ENCODE peak calls at places on chromosomes 3 and 15, in eight cellular contexts. One of them, this sample, is unnamed.

GRCh38 chr3:112489674-112490479 is 9.4 kb downstream of the BTLA start:
- DNase-seq in GM12865: peak
- DNase-seq in activated naive CD4-positive, alpha-beta T cell treated with anti-CD3 and anti-CD28 coated beads, Interleukin-2, amount 10 ng/mL, durations not matched to agents 7 days and 5 days: no peak
- DNase-seq in NCI-H1092 treated with DMSO at 0.1 percent for 48 hours: no peak
- DNase-seq in KBM-7: no peak
- DNase-seq in central memory CD4-positive, alpha-beta T cell: no peak
- DNase-seq in activated CD8-positive, alpha-beta memory T cell treated with anti-CD3 and anti-CD28 coated beads, Interleukin-2, amount 10 ng/mL, durations not matched to agents 7 days and 5 days: no peak
- DNase-seq in H9: no peak
- DNase-seq in this sample: no peak

GRCh38 chr3:18558526-18558925 is 133.4 kb upstream of the SATB1 start:
- DNase-seq in GM12865: no peak
- DNase-seq in activated naive CD4-positive, alpha-beta T cell treated with anti-CD3 and anti-CD28 coated beads, Interleukin-2, amount 10 ng/mL, durations not matched to agents 7 days and 5 days: no peak
- DNase-seq in NCI-H1092 treated with DMSO at 0.1 percent for 48 hours: no peak
- DNase-seq in KBM-7: no peak
- DNase-seq in central memory CD4-positive, alpha-beta T cell: no peak
- DNase-seq in activated CD8-positive, alpha-beta memory T cell treated with anti-CD3 and anti-CD28 coated beads, Interleukin-2, amount 10 ng/mL, durations not matched to agents 7 days and 5 days: no peak
- DNase-seq in H9: no peak
- DNase-seq in this sample: no peak

GRCh38 chr3:55823001-55823400 is 335.9 kb upstream of the WNT5A start:
- DNase-seq in GM12865: no peak
- DNase-seq in activated naive CD4-positive, alpha-beta T cell treated with anti-CD3 and anti-CD28 coated beads, Interleukin-2, amount 10 ng/mL, durations not matched to agents 7 days and 5 days: no peak
- DNase-seq in NCI-H1092 treated with DMSO at 0.1 percent for 48 hours: no peak
- DNase-seq in KBM-7: no peak
- DNase-seq in central memory CD4-positive, alpha-beta T cell: no peak
- DNase-seq in activated CD8-positive, alpha-beta memory T cell treated with anti-CD3 and anti-CD28 coated beads, Interleukin-2, amount 10 ng/mL, durations not matched to agents 7 days and 5 days: no peak
- DNase-seq in H9: no peak
- DNase-seq in this sample: no peak

GRCh38 chr15:79522656-79523055 is 90.5 kb downstream of the MINAR1 start:
- DNase-seq in GM12865: no peak
- DNase-seq in activated naive CD4-positive, alpha-beta T cell treated with anti-CD3 and anti-CD28 coated beads, Interleukin-2, amount 10 ng/mL, durations not matched to agents 7 days and 5 days: no peak
- DNase-seq in NCI-H1092 treated with DMSO at 0.1 percent for 48 hours: no peak
- DNase-seq in KBM-7: no peak
- DNase-seq in central memory CD4-positive, alpha-beta T cell: no peak
- DNase-seq in activated CD8-positive, alpha-beta memory T cell treated with anti-CD3 and anti-CD28 coated beads, Interleukin-2, amount 10 ng/mL, durations not matched to agents 7 days and 5 days: no peak
- DNase-seq in H9: no peak
- DNase-seq in this sample: no peak

GRCh38 chr3:39143051-39143885 is 10.1 kb downstream of the CSRNP1 start:
- DNase-seq in GM12865: no peak
- DNase-seq in activated naive CD4-positive, alpha-beta T cell treated with anti-CD3 and anti-CD28 coated beads, Interleukin-2, amount 10 ng/mL, durations not matched to agents 7 days and 5 days: no peak
- DNase-seq in NCI-H1092 treated with DMSO at 0.1 percent for 48 hours: no peak
- DNase-seq in KBM-7: no peak
- DNase-seq in central memory CD4-positive, alpha-beta T cell: no peak
- DNase-seq in activated CD8-positive, alpha-beta memory T cell treated with anti-CD3 and anti-CD28 coated beads, Interleukin-2, amount 10 ng/mL, durations not matched to agents 7 days and 5 days: peak
- DNase-seq in H9: peak
- DNase-seq in this sample: no peak

GRCh38 chr3:171763392-171763791 is 46.9 kb downstream of the PLD1 start:
- DNase-seq in GM12865: no peak
- DNase-seq in activated naive CD4-positive, alpha-beta T cell treated with anti-CD3 and anti-CD28 coated beads, Interleukin-2, amount 10 ng/mL, durations not matched to agents 7 days and 5 days: no peak
- DNase-seq in NCI-H1092 treated with DMSO at 0.1 percent for 48 hours: no peak
- DNase-seq in KBM-7: no peak
- DNase-seq in central memory CD4-positive, alpha-beta T cell: no peak
- DNase-seq in activated CD8-positive, alpha-beta memory T cell treated with anti-CD3 and anti-CD28 coated beads, Interleukin-2, amount 10 ng/mL, durations not matched to agents 7 days and 5 days: no peak
- DNase-seq in H9: no peak
- DNase-seq in this sample: no peak

GRCh38 chr3:45551214-45552010 is 43.1 kb upstream of the LIMD1 start:
- DNase-seq in GM12865: no peak
- DNase-seq in activated naive CD4-positive, alpha-beta T cell treated with anti-CD3 and anti-CD28 coated beads, Interleukin-2, amount 10 ng/mL, durations not matched to agents 7 days and 5 days: no peak
- DNase-seq in NCI-H1092 treated with DMSO at 0.1 percent for 48 hours: no peak
- DNase-seq in KBM-7: no peak
- DNase-seq in central memory CD4-positive, alpha-beta T cell: no peak
- DNase-seq in activated CD8-positive, alpha-beta memory T cell treated with anti-CD3 and anti-CD28 coated beads, Interleukin-2, amount 10 ng/mL, durations not matched to agents 7 days and 5 days: no peak
- DNase-seq in H9: no peak
- DNase-seq in this sample: no peak

GRCh38 chr3:112685435-112685834 is 44.5 kb upstream of the CCDC80 start:
- DNase-seq in GM12865: no peak
- DNase-seq in activated naive CD4-positive, alpha-beta T cell treated with anti-CD3 and anti-CD28 coated beads, Interleukin-2, amount 10 ng/mL, durations not matched to agents 7 days and 5 days: no peak
- DNase-seq in NCI-H1092 treated with DMSO at 0.1 percent for 48 hours: no peak
- DNase-seq in KBM-7: no peak
- DNase-seq in central memory CD4-positive, alpha-beta T cell: no peak
- DNase-seq in activated CD8-positive, alpha-beta memory T cell treated with anti-CD3 and anti-CD28 coated beads, Interleukin-2, amount 10 ng/mL, durations not matched to agents 7 days and 5 days: no peak
- DNase-seq in H9: no peak
- DNase-seq in this sample: no peak

GRCh38 chr3:5009506-5010100 is 30.4 kb downstream of the BHLHE40 start:
- DNase-seq in GM12865: no peak
- DNase-seq in activated naive CD4-positive, alpha-beta T cell treated with anti-CD3 and anti-CD28 coated beads, Interleukin-2, amount 10 ng/mL, durations not matched to agents 7 days and 5 days: no peak
- DNase-seq in NCI-H1092 treated with DMSO at 0.1 percent for 48 hours: no peak
- DNase-seq in KBM-7: no peak
- DNase-seq in central memory CD4-positive, alpha-beta T cell: no peak
- DNase-seq in activated CD8-positive, alpha-beta memory T cell treated with anti-CD3 and anti-CD28 coated beads, Interleukin-2, amount 10 ng/mL, durations not matched to agents 7 days and 5 days: no peak
- DNase-seq in H9: no peak
- DNase-seq in this sample: no peak

GRCh38 chr3:97686258-97686657 is 78.3 kb upstream of the ARL6 start:
- DNase-seq in GM12865: no peak
- DNase-seq in activated naive CD4-positive, alpha-beta T cell treated with anti-CD3 and anti-CD28 coated beads, Interleukin-2, amount 10 ng/mL, durations not matched to agents 7 days and 5 days: no peak
- DNase-seq in NCI-H1092 treated with DMSO at 0.1 percent for 48 hours: no peak
- DNase-seq in KBM-7: no peak
- DNase-seq in central memory CD4-positive, alpha-beta T cell: no peak
- DNase-seq in activated CD8-positive, alpha-beta memory T cell treated with anti-CD3 and anti-CD28 coated beads, Interleukin-2, amount 10 ng/mL, durations not matched to agents 7 days and 5 days: no peak
- DNase-seq in H9: no peak
- DNase-seq in this sample: no peak